ENCODE peak calls at places on chromosome 14, in six cellular contexts. Z, V, X, N, D and F are unnamed samples.
A peak's percentile ranks its signal among the peaks of the same experiment; 100 is the strongest.

GRCh38 chr14:74616507-74616906 is 4.5 kb upstream of the LTBP2 start:
- DNase-seq in D (no peak), Z (no peak), V (no peak), N (peak; percentile 61), X (no peak), F (peak; percentile 73)

GRCh38 chr14:76863724-76864407 is 37.7 kb downstream of the LRRC74A start:
- DNase-seq in D (no peak), V (no peak), N (no peak), X (peak; percentile 19), Z (peak; percentile 23), F (no peak)

GRCh38 chr14:90050271-90050670 is 11.5 kb upstream of the KCNK13 start:
- DNase-seq in Z (no peak), V (no peak), X (no peak), D (no peak), N (no peak), F (no peak)

GRCh38 chr14:102751088-102751487 is 26.2 kb upstream of the TRAF3 start:
- DNase-seq in Z (no peak), V (no peak), D (no peak), X (no peak), N (no peak), F (no peak)

GRCh38 chr14:79369359-79370332 is 841.7 kb downstream of the DIO2 start:
- DNase-seq in D (no peak), V (peak; percentile 11), Z (no peak), X (no peak), N (peak; percentile 88), F (no peak)

GRCh38 chr14:35879654-35880249 is 53.6 kb downstream of the BRMS1L start:
- DNase-seq in V (peak; percentile 39), N (peak; percentile 33), D (no peak), X (peak; percentile 42), Z (no peak), F (no peak)

GRCh38 chr14:96297000-96297399 is 41.0 kb downstream of the BDKRB1 start:
- DNase-seq in Z (no peak), D (no peak), X (peak; percentile 12), N (peak; percentile 37), V (peak; percentile 31), F (no peak)

GRCh38 chr14:87869619-87870583 is 123.1 kb downstream of the GALC start:
- DNase-seq in D (no peak), V (no peak), X (no peak), Z (no peak), N (no peak), F (no peak)

GRCh38 chr14:95431199-95432145 is 85.0 kb downstream of the SYNE3 start:
- DNase-seq in V (peak; percentile 71), Z (no peak), D (no peak), N (peak; percentile 39), X (no peak), F (no peak)

GRCh38 chr14:96630281-96630680 is 128.1 kb downstream of the PAPOLA start:
- DNase-seq in Z (peak; percentile 1), D (no peak), N (no peak), V (peak; percentile 0), X (no peak), F (no peak)

GRCh38 chr14:92099802-92100201 is 6.6 kb downstream of the ATXN3 start:
- DNase-seq in X (no peak), V (no peak), Z (no peak), N (no peak), D (no peak), F (no peak)

GRCh38 chr14:56379956-56380355 is 199.6 kb upstream of the TMEM260 start:
- DNase-seq in X (no peak), D (no peak), Z (no peak), N (no peak), V (no peak), F (no peak)

GRCh38 chr14:75249251-75249957 is 29.2 kb upstream of the FOS start:
- DNase-seq in X (no peak), D (no peak), V (no peak), Z (peak; percentile 73), N (no peak), F (no peak)

GRCh38 chr14:79040742-79041249 is 870.6 kb downstream of the NRXN3 start:
- DNase-seq in D (no peak), N (no peak), X (no peak), V (no peak), Z (no peak), F (no peak)

GRCh38 chr14:37889087-37889486 is 293.7 kb downstream of the TTC6 start:
- DNase-seq in N (no peak), Z (no peak), X (peak; percentile 56), D (no peak), V (no peak), F (no peak)

GRCh38 chr14:64191756-64192155 is 102.4 kb downstream of the ESR2 start:
- DNase-seq in V (no peak), X (no peak), D (no peak), N (peak; percentile 70), Z (no peak), F (no peak)

GRCh38 chr14:46490150-46490769 is 161.3 kb downstream of the RPL10L start:
- DNase-seq in V (no peak), D (no peak), X (peak; percentile 2), Z (no peak), N (peak; percentile 15), F (no peak)

GRCh38 chr14:74647834-74648361 is 35.9 kb upstream of the LTBP2 start:
- DNase-seq in N (no peak), D (no peak), Z (no peak), X (no peak), V (peak; percentile 47), F (no peak)

GRCh38 chr14:104973215-104974145 is 4.7 kb downstream of the AHNAK2 start:
- DNase-seq in X (no peak), Z (peak; percentile 87), V (no peak), N (peak; percentile 97), D (peak; percentile 57), F (peak; percentile 85)

GRCh38 chr14:45658917-45659299 is 405.9 kb upstream of the MIS18BP1 start:
- DNase-seq in D (no peak), Z (no peak), X (no peak), N (no peak), V (no peak), F (no peak)

GRCh38 chr14:76056128-76056527 is 70.6 kb downstream of the IFT43 start:
- DNase-seq in X (no peak), N (peak; percentile 10), Z (no peak), V (no peak), D (no peak), F (no peak)

GRCh38 chr14:97900187-97900586 is 1103.0 kb downstream of the VRK1 start:
- DNase-seq in Z (no peak), N (no peak), D (no peak), X (no peak), V (no peak), F (no peak)

GRCh38 chr14:93347850-93348249 is 868 bp downstream of the COX8C start:
- DNase-seq in X (no peak), V (no peak), Z (no peak), D (no peak), N (no peak), F (no peak)

GRCh38 chr14:93343266-93343665 is 3.7 kb upstream of the COX8C start:
- DNase-seq in N (no peak), D (no peak), Z (no peak), X (no peak), V (no peak), F (no peak)

GRCh38 chr14:93348292-93348691 is 1.3 kb downstream of the COX8C start:
- DNase-seq in Z (no peak), N (no peak), D (no peak), V (no peak), X (no peak), F (no peak)

GRCh38 chr14:93346926-93347721 is at the start of gene COX8C:
- DNase-seq in X (no peak), Z (no peak), N (peak; percentile 9), D (no peak), V (no peak), F (no peak)

GRCh38 chr14:93343797-93344196 is 3.2 kb upstream of the COX8C start:
- DNase-seq in Z (no peak), D (no peak), X (no peak), V (no peak), N (no peak), F (no peak)
- H3K9me3 ChIP-seq in Z (no peaks in the 10 kb centered on the region), D (peaks cover 21% of the 10 kb centered on the region), X (peaks cover 10% of the 10 kb centered on the region), V (no peaks in the 10 kb centered on the region), N (peaks cover 11% of the 10 kb centered on the region), F (no peaks in the 10 kb centered on the region)

GRCh38 chr14:24366664-24367505 is 1.1 kb upstream of the NFATC4 start:
- DNase-seq in Z (peak; percentile 94), N (peak; percentile 84), X (peak; percentile 92), V (peak; percentile 85), D (no peak), F (peak; percentile 90)
- TF ChIP-seq EP300 in Z (no peak), N (no peak), X (no peak), V (peak; percentile 53), D (no peak), F (no peak)

GRCh38 chr14:68028075-68028474 is 208.5 kb downstream of the RAD51B start:
- DNase-seq in V (no peak), X (no peak), D (no peak), N (no peak), Z (no peak), F (no peak)
- TF ChIP-seq CTCF in V (no peak), X (no peak), D (no peak), N (no peak), Z (no peak), F (no peak)

DNA sequence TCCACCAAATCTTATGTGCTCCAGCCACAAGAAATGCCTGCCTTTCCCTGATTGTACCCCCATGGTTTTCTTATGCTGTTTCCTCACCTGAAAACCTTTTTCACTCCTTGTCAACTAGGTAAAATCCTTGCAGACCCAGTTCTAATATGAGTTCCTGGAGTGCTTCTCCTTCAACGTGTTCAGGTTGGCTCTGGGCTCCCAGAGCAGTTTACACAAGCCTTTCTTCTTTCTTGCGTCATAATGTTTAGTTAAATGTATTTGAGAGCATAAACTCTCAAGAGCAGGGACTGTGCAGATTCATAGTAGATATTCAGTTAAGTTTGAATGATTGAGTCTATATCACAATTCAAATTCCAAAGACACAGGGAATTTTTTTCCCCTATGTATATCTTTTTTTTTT is 484.8 kb upstream of the CCDC196 start:
- DNase-seq in V (no peak), D (no peak), Z (no peak), X (no peak), N (no peak), F (peak; percentile 62)
- H3K9me3 ChIP-seq in V (no peaks in the 10 kb centered on the region), D (peaks cover 28% of the 10 kb centered on the region), Z (peaks cover 10% of the 10 kb centered on the region), X (peaks cover 24% of the 10 kb centered on the region), N (peaks cover 13% of the 10 kb centered on the region), F (no peaks in the 10 kb centered on the region)

DNA sequence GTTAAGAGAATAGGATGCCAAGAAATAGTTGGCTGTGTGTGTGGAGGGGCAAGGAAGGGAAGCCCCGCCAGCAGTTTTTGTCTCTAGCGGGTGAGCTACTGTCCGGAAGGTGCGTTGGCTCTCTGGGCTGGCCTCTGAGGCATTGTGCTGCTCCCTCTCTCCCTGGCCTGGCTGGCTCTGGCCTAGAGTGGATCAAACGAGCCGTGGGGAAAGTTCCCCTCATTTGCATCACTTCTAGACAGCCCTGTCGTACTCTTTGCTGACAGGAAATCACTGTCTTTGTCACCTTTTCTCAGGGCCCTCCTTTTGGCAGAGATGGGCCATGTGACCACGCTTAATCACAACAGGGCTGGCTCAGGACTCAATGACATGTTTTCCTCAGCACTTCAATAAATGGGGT is 236.1 kb upstream of the NPAS3 start:
- DNase-seq in Z (peak; percentile 15), X (no peak), D (peak; percentile 51), N (no peak), V (no peak), F (no peak)
- TF ChIP-seq EP300 in Z (no peak), X (no peak), D (no peak), N (no peak), V (no peak), F (no peak)